ENCODE peak calls at places on chromosomes 4 and X, in seven cellular contexts. L is activated CD4-positive, CD25-positive, alpha-beta regulatory T cell; Y is adrenal gland; M is retina; H is hepatocyte; O is immature natural killer cell; V is NCI-H1105 treated with DMSO at 0.1 percent for 48 hours. D is an unnamed sample.
A peak's percentile ranks its signal among the peaks of the same experiment; 100 is the strongest.

GRCh38 chr4:162163892-162164759 is at the start of gene FSTL5:
- DNase-seq in L (no peak), Y (peak; percentile 47), M (peak; percentile 95), H (peak; percentile 89), O (no peak), V (peak; percentile 58), D (peak; percentile 4)

GRCh38 chr4:39410415-39410814 is 3.7 kb downstream of the KLB start:
- DNase-seq in L (no peak), Y (no peak), M (no peak), H (no peak), O (peak; percentile 0), V (no peak), D (no peak)

GRCh38 chrX:142005532-142005931 is 101.8 kb downstream of the MAGEC1 start:
- DNase-seq in L (no peak), Y (no peak), M (no peak), H (no peak), O (no peak), V (no peak), D (no peak)

GRCh38 chr4:91448668-91449330 is 855.0 kb upstream of the GRID2 start:
- DNase-seq in L (no peak), Y (no peak), M (no peak), H (peak; percentile 23), O (no peak), V (no peak), D (no peak)

GRCh38 chrX:65587616-65588526 is 53.3 kb upstream of the LAS1L start:
- DNase-seq in L (no peak), Y (peak; percentile 64), M (no peak), H (peak; percentile 58), O (no peak), V (peak; percentile 20), D (no peak)

GRCh38 chr4:40350627-40351227 is 15.6 kb downstream of the CHRNA9 start:
- DNase-seq in L (no peak), Y (no peak), M (no peak), H (no peak), O (no peak), V (no peak), D (no peak)

GRCh38 chr4:5541154-5541553 is 167.2 kb downstream of the EVC2 start:
- DNase-seq in L (no peak), Y (no peak), M (no peak), H (no peak), O (no peak), V (no peak), D (no peak)

GRCh38 chr4:88963817-88964216 is 93.2 kb downstream of the FAM13A start:
- DNase-seq in L (no peak), Y (no peak), M (no peak), H (peak; percentile 15), O (no peak), V (peak; percentile 23), D (peak; percentile 39)

GRCh38 chr4:8274772-8275241 is 5.3 kb downstream of the HTRA3 start:
- DNase-seq in L (no peak), Y (peak; percentile 61), M (peak; percentile 89), H (peak; percentile 92), O (no peak), V (no peak), D (no peak)

GRCh38 chr4:20203508-20203907 is 48.2 kb upstream of the SLIT2 start:
- DNase-seq in L (no peak), Y (no peak), M (no peak), H (no peak), O (no peak), V (no peak), D (no peak)

GRCh38 chr4:114193625-114194399 is 214.4 kb upstream of the ARSJ start:
- DNase-seq in L (no peak), Y (no peak), M (no peak), H (no peak), O (no peak), V (no peak), D (no peak)

GRCh38 chrX:50206753-50207152 is 2.2 kb downstream of the CCNB3 start:
- DNase-seq in L (no peak), Y (no peak), M (no peak), H (no peak), O (no peak), V (no peak), D (no peak)

GRCh38 chrX:30851459-30851858 is 37.6 kb downstream of the TAB3 start:
- DNase-seq in L (no peak), Y (no peak), M (no peak), H (no peak), O (no peak), V (no peak), D (no peak)

GRCh38 chrX:12709047-12709446 is 82.2 kb upstream of the PRPS2 start:
- DNase-seq in L (no peak), Y (no peak), M (no peak), H (peak; percentile 40), O (no peak), V (no peak), D (no peak)

GRCh38 chr4:130712038-130712437 is 1616.1 kb downstream of the C4orf33 start:
- DNase-seq in L (no peak), Y (no peak), M (no peak), H (no peak), O (no peak), V (no peak), D (no peak)

GRCh38 chr4:24080871-24081270 is 191.0 kb upstream of the PPARGC1A start:
- DNase-seq in L (no peak), Y (no peak), M (no peak), H (no peak), O (no peak), V (no peak), D (no peak)

GRCh38 chr4:152014280-152014679 is 253.5 kb upstream of the GATB start:
- DNase-seq in L (no peak), Y (no peak), M (no peak), H (no peak), O (peak; percentile 15), V (no peak), D (no peak)

GRCh38 chr4:140637836-140638235 is 69.1 kb upstream of the UCP1 start:
- DNase-seq in L (no peak), Y (no peak), M (no peak), H (no peak), O (no peak), V (no peak), D (peak; percentile 29)

D was measured in NCI-H1436.